ENCODE peak calls at places on chromosomes 12 and 14, in nine cellular contexts. X, E, O, U, Y, G, M, F and I are unnamed samples.

GRCh38 chr14:75010472-75010871 is 7.8 kb downstream of the EIF2B2 start:
- DNase-seq in Y (peak), F (peak), E (no peak), M (no peak), G (no peak), U (no peak), X (no peak), O (no peak), I (peak)

GRCh38 chr12:15601210-15601800 is 187.9 kb downstream of the EPS8 start:
- DNase-seq in Y (peak), G (no peak), E (peak), U (no peak), M (no peak), X (no peak), F (peak), O (peak), I (peak)

GRCh38 chr12:96187675-96188355 is 6.4 kb upstream of the ELK3 start:
- DNase-seq in G (no peak), X (no peak), Y (no peak), U (no peak), O (no peak), F (no peak), M (no peak), E (no peak), I (no peak)

GRCh38 chr12:70418101-70418500 is 52.0 kb downstream of the KCNMB4 start:
- DNase-seq in G (no peak), E (peak), M (no peak), F (no peak), U (no peak), Y (no peak), O (no peak), X (no peak), I (no peak)

GRCh38 chr12:114302117-114302516 is 103.8 kb downstream of the TBX5 start:
- DNase-seq in G (no peak), E (no peak), Y (no peak), O (no peak), U (no peak), F (no peak), M (no peak), X (no peak), I (no peak)

GRCh38 chr12:31337952-31338351 is 12.0 kb upstream of the SINHCAF start:
- DNase-seq in G (no peak), Y (no peak), M (no peak), U (no peak), F (no peak), E (no peak), X (no peak), O (no peak), I (no peak)

GRCh38 chr14:68685419-68686211 is 107.3 kb downstream of the ZFP36L1 start:
- DNase-seq in M (peak), X (peak), O (peak), U (no peak), E (no peak), F (peak), Y (peak), G (no peak), I (peak)

GRCh38 chr14:105333613-105334364 is 19.2 kb downstream of the PACS2 start:
- DNase-seq in F (no peak), X (no peak), E (no peak), O (no peak), G (no peak), M (no peak), U (no peak), Y (no peak), I (no peak)

GRCh38 chr14:32003585-32003984 is 73.5 kb upstream of the ARHGAP5 start:
- DNase-seq in U (no peak), M (no peak), E (no peak), O (no peak), F (no peak), X (no peak), G (no peak), Y (no peak), I (no peak)

GRCh38 chr14:61644834-61645233 is 50.5 kb upstream of the HIF1A start:
- DNase-seq in Y (no peak), O (peak), G (no peak), U (peak), F (peak), E (no peak), M (no peak), X (peak), I (peak)

GRCh38 chr12:71214511-71215285 is 56.9 kb upstream of the TSPAN8 start:
- DNase-seq in U (no peak), Y (no peak), M (no peak), O (no peak), F (peak), E (no peak), X (no peak), G (no peak), I (no peak)

GRCh38 chr14:52076334-52076733 is 7.5 kb upstream of the NID2 start:
- DNase-seq in X (no peak), O (peak), F (no peak), G (no peak), U (no peak), M (no peak), E (no peak), Y (peak), I (peak)

GRCh38 chr12:6703631-6704030 is 3.0 kb upstream of the PIANP start:
- DNase-seq in Y (no peak), O (peak), U (peak), X (peak), G (no peak), F (peak), M (no peak), E (no peak), I (no peak)

GRCh38 chr14:54088271-54088670 is 131.6 kb upstream of the BMP4 start:
- DNase-seq in E (no peak), F (no peak), M (no peak), Y (no peak), X (no peak), G (no peak), U (no peak), O (no peak), I (no peak)

GRCh38 chr14:83164016-83164415 is 1630.4 kb upstream of the SEL1L start:
- DNase-seq in G (no peak), U (no peak), X (no peak), M (no peak), E (no peak), Y (no peak), O (peak), F (peak), I (peak)

GRCh38 chr12:23472329-23472971 is 477.0 kb downstream of the SOX5 start:
- DNase-seq in X (no peak), G (peak), M (no peak), E (no peak), Y (no peak), F (no peak), O (no peak), U (no peak), I (no peak)

GRCh38 chr12:49795654-49796105 is 32.5 kb downstream of the NCKAP5L start:
- DNase-seq in U (no peak), M (no peak), G (no peak), O (no peak), E (no peak), F (no peak), X (no peak), Y (no peak), I (no peak)

GRCh38 chr12:111775205-111776193 is 8.8 kb downstream of the ALDH2 start:
- DNase-seq in M (peak), X (peak), E (no peak), O (peak), U (no peak), Y (peak), G (peak), F (peak), I (no peak)

GRCh38 chr12:115383668-115384067 is 699.7 kb upstream of the TBX3 start:
- DNase-seq in M (no peak), U (no peak), O (peak), X (no peak), E (peak), Y (peak), G (peak), F (peak), I (no peak)

GRCh38 chr12:55996201-55996714 is 818 bp upstream of the SUOX start:
- DNase-seq in G (peak), O (peak), X (peak), E (no peak), U (peak), M (peak), F (peak), Y (peak), I (peak)

GRCh38 chr12:71694099-71694820 is 8.4 kb downstream of the TMEM19 start:
- DNase-seq in G (no peak), U (peak), O (no peak), E (no peak), M (no peak), F (no peak), X (peak), Y (no peak), I (no peak)

GRCh38 chr14:83118029-83118428 is 1584.4 kb upstream of the SEL1L start:
- DNase-seq in M (no peak), E (no peak), O (no peak), Y (no peak), X (no peak), F (no peak), G (no peak), U (no peak), I (no peak)

GRCh38 chr14:84760506-84760905 is 769.4 kb upstream of the FLRT2 start:
- DNase-seq in O (no peak), X (no peak), G (no peak), E (peak), Y (no peak), U (no peak), M (no peak), F (no peak), I (peak)

GRCh38 chr12:132523576-132524331 is 33.8 kb downstream of the FBRSL1 start:
- DNase-seq in Y (peak), X (peak), U (peak), G (peak), M (peak), F (peak), E (no peak), O (peak), I (peak)

GRCh38 chr12:71947645-71948105 is 9.0 kb downstream of the TPH2 start:
- DNase-seq in E (no peak), G (peak), O (peak), Y (peak), M (no peak), F (peak), X (no peak), U (peak), I (peak)

GRCh38 chr14:61514006-61514830 is 181.1 kb upstream of the HIF1A start:
- DNase-seq in M (no peak), X (no peak), F (peak), U (no peak), G (no peak), O (peak), E (no peak), Y (peak), I (no peak)

GRCh38 chr14:70735043-70735442 is 74.3 kb downstream of the MAP3K9 start:
- DNase-seq in G (no peak), X (no peak), O (no peak), E (no peak), M (no peak), F (peak), U (peak), Y (peak), I (peak)

GRCh38 chr12:105504286-105504685 is 173.8 kb downstream of the C12orf75 start:
- DNase-seq in U (no peak), Y (no peak), E (no peak), F (no peak), O (no peak), X (no peak), G (no peak), M (no peak), I (no peak)

GRCh38 chr12:117986705-117987469 is 18.1 kb upstream of the KSR2 start:
- DNase-seq in U (no peak), M (no peak), X (no peak), G (no peak), Y (no peak), F (no peak), E (peak), O (peak), I (no peak)

GRCh38 chr12:66960704-66961690 is 282.1 kb upstream of the GRIP1 start:
- DNase-seq in E (no peak), M (no peak), F (peak), X (no peak), U (no peak), G (no peak), Y (no peak), O (no peak), I (no peak)

GRCh38 chr14:95611293-95611880 is 74.8 kb upstream of the TCL1B start:
- DNase-seq in U (no peak), Y (no peak), F (no peak), E (no peak), X (peak), G (no peak), O (no peak), M (no peak), I (no peak)

GRCh38 chr14:69644814-69645213 is 33.4 kb downstream of the SUSD6 start:
- DNase-seq in F (no peak), O (no peak), U (no peak), X (no peak), M (no peak), Y (no peak), G (no peak), E (no peak), I (no peak)

GRCh38 chr12:124130717-124131670 is 158.0 kb downstream of the ZNF664 start:
- DNase-seq in M (no peak), F (no peak), G (no peak), O (no peak), X (no peak), Y (no peak), U (no peak), E (no peak), I (no peak)

GRCh38 chr12:91113621-91114020 is 2.3 kb upstream of the LUM start:
- DNase-seq in Y (no peak), M (no peak), U (no peak), E (no peak), F (no peak), O (no peak), X (no peak), G (no peak), I (no peak)

GRCh38 chr12:115260807-115261161 is 576.8 kb upstream of the TBX3 start:
- DNase-seq in F (no peak), U (no peak), Y (no peak), G (no peak), M (no peak), E (no peak), X (no peak), O (no peak), I (no peak)

GRCh38 chr12:57452937-57453509 is 2.1 kb upstream of the INHBE start:
- DNase-seq in G (peak), E (peak), O (peak), U (peak), X (peak), Y (peak), M (peak), F (peak), I (peak)
- H3K4me3 ChIP-seq in G (no peak), E (no peak), O (no peak), U (peak), X (no peak), Y (no peak), M (no peak), F (no peak), I (no peak)

DNA sequence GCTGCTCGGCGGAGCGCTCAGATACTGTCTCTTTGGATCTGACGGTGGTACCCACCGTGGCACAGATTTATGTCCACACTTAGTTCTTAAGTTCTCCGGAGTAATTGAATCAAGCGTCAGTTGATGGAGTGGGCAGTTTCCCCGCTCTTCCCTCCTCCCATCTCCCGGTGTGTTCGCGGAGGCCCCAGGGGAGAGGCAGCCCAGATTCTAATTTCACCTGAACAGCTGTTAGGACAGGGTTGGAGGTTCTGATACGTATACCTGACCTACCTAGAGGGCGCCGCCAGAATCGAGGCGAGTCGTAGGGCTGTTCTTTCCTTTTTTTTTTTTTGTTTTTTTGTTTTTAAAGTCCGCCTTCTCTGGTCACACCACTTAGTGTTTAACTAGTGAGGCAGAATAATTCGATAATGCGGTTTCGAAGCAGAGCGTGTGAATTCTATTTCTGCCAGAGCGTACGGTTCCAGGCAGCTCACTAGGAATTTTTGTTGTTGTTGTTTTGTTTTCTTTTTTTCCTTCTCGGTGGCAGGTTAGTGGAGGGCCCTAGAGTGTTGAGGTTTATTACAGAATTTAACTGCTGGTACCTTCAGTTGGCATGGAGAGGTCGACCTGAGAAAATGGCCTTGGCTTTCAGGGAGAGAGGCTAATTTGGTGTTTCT is 22.3 kb upstream of the GNS start:
- DNase-seq in E (no peak), G (peak), U (no peak), O (no peak), M (no peak), F (no peak), X (no peak), Y (no peak), I (no peak)
- H3K4me3 ChIP-seq in E (no peak), G (peak), U (peak), O (no peak), M (peak), F (no peak), X (no peak), Y (no peak), I (no peak)

GRCh38 chr12:46674126-46674525 is 151.7 kb downstream of the SLC38A4 start:
- DNase-seq in Y (no peak), E (no peak), O (no peak), M (no peak), X (no peak), G (no peak), U (no peak), F (no peak), I (no peak)

GRCh38 chr12:46676797-46677520 is 148.8 kb downstream of the SLC38A4 start:
- DNase-seq in M (no peak), U (no peak), G (no peak), O (no peak), F (no peak), Y (no peak), X (no peak), E (no peak), I (peak)

GRCh38 chr12:46674818-46675217 is 151.0 kb downstream of the SLC38A4 start:
- DNase-seq in U (no peak), Y (no peak), O (no peak), X (no peak), F (no peak), G (no peak), E (no peak), M (no peak), I (no peak)

GRCh38 chr12:46676396-46676795 is 149.4 kb downstream of the SLC38A4 start:
- DNase-seq in O (no peak), E (no peak), X (no peak), Y (no peak), G (no peak), F (no peak), M (no peak), U (no peak), I (no peak)

GRCh38 chr12:46675736-46676135 is 150.1 kb downstream of the SLC38A4 start:
- DNase-seq in U (peak), E (no peak), Y (peak), F (peak), O (peak), M (peak), G (no peak), X (peak), I (peak)
- H3K4me3 ChIP-seq in U (no peak), E (no peak), Y (no peak), F (no peak), O (no peak), M (no peak), G (no peak), X (no peak), I (no peak)

GRCh38 chr12:1595690-1596347 is 1.4 kb upstream of the FBXL14 start:
- DNase-seq in X (no peak), U (no peak), E (no peak), F (no peak), Y (no peak), M (no peak), G (no peak), O (peak), I (peak)
- H3K4me3 ChIP-seq in X (peak), U (no peak), E (no peak), F (no peak), Y (no peak), M (no peak), G (no peak), O (no peak), I (peak)

GRCh38 chr14:92532490-92533163 is 19.0 kb downstream of the RIN3 start:
- DNase-seq in F (no peak), X (no peak), M (no peak), O (no peak), G (no peak), E (no peak), U (peak), Y (no peak), I (no peak)
- H3K4me3 ChIP-seq in F (no peak), X (no peak), M (no peak), O (no peak), G (no peak), E (no peak), U (no peak), Y (no peak), I (no peak)

GRCh38 chr14:72901361-72901760 is 7.5 kb upstream of the DPF3 start:
- DNase-seq in O (no peak), Y (no peak), X (no peak), F (no peak), M (no peak), E (no peak), U (no peak), G (no peak), I (no peak)
- H3K4me3 ChIP-seq in O (no peak), Y (no peak), X (no peak), F (no peak), M (no peak), E (no peak), U (no peak), G (no peak), I (no peak)

GRCh38 chr14:100827140-100827517 is 1.2 kb downstream of the MEG3 start:
- DNase-seq in Y (peak), X (no peak), E (no peak), U (peak), O (peak), G (no peak), F (peak), M (no peak), I (no peak)
- H3K4me3 ChIP-seq in Y (peak), X (no peak), E (peak), U (peak), O (peak), G (no peak), F (peak), M (peak), I (peak)

DNA sequence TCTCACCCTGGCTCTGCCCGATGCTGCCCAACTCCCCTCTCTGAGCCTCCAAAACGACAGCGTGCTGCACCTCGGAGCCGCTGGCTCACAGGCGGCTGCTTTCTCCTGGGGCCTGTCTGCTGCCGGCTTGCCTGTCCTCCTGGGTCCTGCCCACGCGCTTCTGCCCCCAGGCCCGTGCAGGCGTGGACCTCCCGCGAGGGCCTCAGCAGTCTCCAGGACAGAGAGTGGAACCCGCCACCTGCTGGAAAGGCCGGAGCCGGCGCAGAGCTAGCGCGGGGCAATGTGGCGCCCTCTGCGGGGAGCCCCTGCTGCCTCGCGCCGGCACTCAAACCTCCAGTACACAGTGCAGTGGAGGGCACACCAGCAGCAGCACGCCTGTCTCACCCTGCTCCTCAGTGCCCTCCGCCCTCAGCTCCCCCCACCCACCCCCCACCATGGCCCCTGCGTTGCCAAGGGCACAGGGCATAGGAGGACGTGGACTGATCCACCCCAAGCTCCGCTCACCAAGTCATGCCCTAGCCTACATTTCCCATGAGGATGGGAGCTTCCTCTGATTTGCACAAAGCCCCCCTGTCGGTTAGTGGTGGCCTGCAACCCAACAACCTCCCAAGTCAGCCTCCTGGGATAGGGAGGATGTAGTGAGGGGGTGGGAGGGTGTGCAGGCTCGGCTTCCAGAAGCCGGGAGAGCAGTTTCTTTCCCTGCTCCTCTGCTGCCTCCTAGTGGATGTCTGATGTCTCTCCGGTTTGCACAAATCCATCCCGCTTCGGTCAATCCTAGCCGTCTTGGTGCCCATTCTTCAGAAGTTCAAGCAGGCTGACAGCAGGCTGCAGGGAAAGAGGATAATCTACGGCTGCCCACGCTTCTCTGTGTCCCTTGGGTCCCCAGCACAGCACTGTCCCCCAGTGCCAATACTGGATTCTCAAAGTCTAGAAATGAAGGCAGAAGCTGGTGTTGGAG is 25.2 kb downstream of the KRT8 start:
- DNase-seq in Y (peak), F (peak), U (peak), E (peak), M (peak), G (peak), O (peak), X (peak), I (peak)
- H3K4me3 ChIP-seq in Y (no peak), F (peak), U (no peak), E (peak), M (peak), G (no peak), O (no peak), X (no peak), I (peak)